ENCODE peak calls at places on chromosome 9, in six cellular contexts. I is foreskin keratinocyte, P is nephron progenitor cell, V is colonic mucosa, G is neural crest cell, T is ovary. L is an unnamed sample.
A peak's percentile ranks its signal among the peaks of the same experiment; 100 is the strongest.

GRCh38 chr9:114282926-114283325 is 40.0 kb upstream of the ORM1 start:
- DNase-seq in G (no peak), P (no peak), T (peak; percentile 38), V (no peak), I (peak; percentile 92), L (peak; percentile 90)

GRCh38 chr9:117546894-117547293 is 132.0 kb upstream of the ASTN2 start:
- DNase-seq in I (no peak), V (peak; percentile 21), G (no peak), T (no peak), P (no peak), L (no peak)

GRCh38 chr9:121699271-121700164 is 48.1 kb downstream of the DAB2IP start:
- DNase-seq in I (no peak), T (peak; percentile 75), G (peak; percentile 40), V (peak; percentile 52), P (peak; percentile 72), L (no peak)

GRCh38 chr9:114280636-114281315 is 42.1 kb upstream of the ORM1 start:
- DNase-seq in G (no peak), T (peak; percentile 20), P (no peak), I (no peak), V (no peak), L (no peak)

GRCh38 chr9:112025886-112026285 is 129.3 kb downstream of the UGCG start:
- DNase-seq in G (no peak), V (no peak), I (no peak), P (no peak), T (no peak), L (no peak)

GRCh38 chr9:114366334-114367128 is 21.3 kb downstream of the AKNA start:
- DNase-seq in I (peak; percentile 47), V (no peak), T (no peak), G (no peak), P (no peak), L (peak; percentile 79)

GRCh38 chr9:126965541-126966428 is 51.2 kb downstream of the RALGPS1 start:
- DNase-seq in V (peak; percentile 42), P (peak; percentile 35), I (no peak), T (peak; percentile 52), G (peak; percentile 39), L (no peak)

GRCh38 chr9:129485140-129485758 is 135.7 kb downstream of the C9orf50 start:
- DNase-seq in I (no peak), V (no peak), T (peak; percentile 54), G (no peak), P (no peak), L (no peak)

GRCh38 chr9:69433426-69433825 is 108.4 kb downstream of the ENTREP1 start:
- DNase-seq in G (no peak), P (no peak), V (no peak), I (peak; percentile 92), T (no peak), L (no peak)

GRCh38 chr9:130780865-130781504 is 54.1 kb upstream of the ABL1 start:
- DNase-seq in T (peak; percentile 79), V (no peak), I (peak; percentile 62), G (no peak), P (no peak), L (peak; percentile 97)

GRCh38 chr9:72524820-72525539 is 3.6 kb downstream of the TMC1 start:
- DNase-seq in I (peak; percentile 99), G (no peak), T (no peak), P (no peak), V (peak; percentile 63), L (peak; percentile 97)

GRCh38 chr9:121885345-121885901 is 207.7 kb downstream of the TTLL11 start:
- DNase-seq in T (no peak), V (no peak), P (no peak), I (no peak), G (no peak), L (peak; percentile 25)

GRCh38 chr9:91867740-91868139 is 82.3 kb downstream of the ROR2 start:
- DNase-seq in T (no peak), V (no peak), P (no peak), G (no peak), I (no peak), L (no peak)

GRCh38 chr9:114308361-114308950 is 14.4 kb upstream of the ORM1 start:
- DNase-seq in T (no peak), P (no peak), V (no peak), G (no peak), I (no peak), L (no peak)

GRCh38 chr9:121844090-121844489 is 192.7 kb downstream of the DAB2IP start:
- DNase-seq in T (no peak), V (no peak), G (no peak), I (no peak), P (no peak), L (no peak)

GRCh38 chr9:88803551-88804288 is 187.5 kb upstream of the S1PR3 start:
- DNase-seq in V (no peak), G (no peak), I (no peak), T (no peak), P (no peak), L (no peak)

GRCh38 chr9:70407081-70407503 is 7.4 kb downstream of the KLF9 start:
- DNase-seq in I (peak; percentile 66), T (no peak), G (no peak), V (no peak), P (no peak), L (peak; percentile 94)

GRCh38 chr9:18362901-18363685 is 110.9 kb upstream of the ADAMTSL1 start:
- DNase-seq in G (no peak), T (no peak), I (no peak), V (peak; percentile 24), P (no peak), L (no peak)

GRCh38 chr9:133509179-133510083 is 15.3 kb downstream of the MYMK start:
- DNase-seq in T (peak; percentile 52), P (peak; percentile 83), V (peak; percentile 46), I (no peak), G (no peak), L (no peak)

GRCh38 chr9:21906878-21907277 is 87.3 kb downstream of the CDKN2A start:
- DNase-seq in G (no peak), I (no peak), V (no peak), P (no peak), T (no peak), L (no peak)

GRCh38 chr9:70484232-70485130 is 70.0 kb upstream of the KLF9 start:
- DNase-seq in V (peak; percentile 57), T (no peak), G (peak; percentile 20), I (peak; percentile 79), P (peak; percentile 12), L (no peak)

GRCh38 chr9:23557691-23558090 is 268.3 kb downstream of the ELAVL2 start:
- DNase-seq in P (no peak), T (no peak), I (peak; percentile 63), V (no peak), G (no peak), L (no peak)

GRCh38 chr9:90024419-90024818 is 419.6 kb downstream of the GADD45G start:
- DNase-seq in G (no peak), P (no peak), T (no peak), V (no peak), I (no peak), L (no peak)

GRCh38 chr9:16825364-16825763 is 45.1 kb downstream of the BNC2 start:
- DNase-seq in I (no peak), T (no peak), P (no peak), G (no peak), V (no peak), L (peak; percentile 33)

GRCh38 chr9:16825971-16826370 is 44.5 kb downstream of the BNC2 start:
- DNase-seq in G (no peak), V (no peak), I (no peak), P (no peak), T (no peak), L (peak; percentile 63)

GRCh38 chr9:16821344-16821743 is 49.1 kb downstream of the BNC2 start:
- DNase-seq in I (no peak), P (no peak), G (no peak), T (no peak), V (no peak), L (no peak)

GRCh38 chr9:16828335-16829281 is 41.9 kb downstream of the BNC2 start:
- DNase-seq in I (peak; percentile 16), G (peak; percentile 46), P (peak; percentile 77), T (peak; percentile 39), V (peak; percentile 21), L (no peak)

DNA sequence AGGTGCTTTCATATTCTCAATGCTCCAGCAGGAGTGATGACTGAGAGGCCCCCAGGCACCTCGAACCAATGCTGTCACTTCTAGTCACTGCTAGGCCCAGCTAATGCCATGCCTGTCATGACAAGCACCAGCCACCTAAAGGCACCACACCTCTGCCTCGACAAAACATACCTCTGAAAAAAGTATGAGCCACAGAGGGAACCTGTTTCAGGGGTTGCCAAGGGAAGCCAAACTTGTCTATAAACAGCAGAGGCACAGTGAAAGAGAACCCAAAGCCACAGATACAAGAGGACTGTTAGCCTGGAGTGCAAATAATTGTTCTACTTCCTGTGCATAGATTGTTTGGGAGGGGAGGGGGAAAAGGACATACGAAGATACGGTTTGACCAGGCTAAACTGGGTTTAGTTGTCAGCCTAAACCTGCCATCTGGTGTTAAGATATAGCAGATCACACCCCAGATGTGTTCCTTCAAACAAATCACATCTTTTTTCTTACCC is 45.9 kb downstream of the BNC2 start:
- DNase-seq in G (no peak), I (peak; percentile 92), V (no peak), T (no peak), P (no peak), L (peak; percentile 33)
- TF ChIP-seq CTCF in G (peak; percentile 23), I (peak; percentile 37), V (no peak), T (no peak), P (no peak), L (no peak)

GRCh38 chr9:7316967-7317366 is 482.6 kb downstream of the DMAC1 start:
- DNase-seq in G (no peak), I (no peak), P (no peak), V (no peak), T (no peak), L (no peak)
- TF ChIP-seq CTCF in G (no peak), I (no peak), P (no peak), V (no peak), T (no peak), L (no peak)

DNA sequence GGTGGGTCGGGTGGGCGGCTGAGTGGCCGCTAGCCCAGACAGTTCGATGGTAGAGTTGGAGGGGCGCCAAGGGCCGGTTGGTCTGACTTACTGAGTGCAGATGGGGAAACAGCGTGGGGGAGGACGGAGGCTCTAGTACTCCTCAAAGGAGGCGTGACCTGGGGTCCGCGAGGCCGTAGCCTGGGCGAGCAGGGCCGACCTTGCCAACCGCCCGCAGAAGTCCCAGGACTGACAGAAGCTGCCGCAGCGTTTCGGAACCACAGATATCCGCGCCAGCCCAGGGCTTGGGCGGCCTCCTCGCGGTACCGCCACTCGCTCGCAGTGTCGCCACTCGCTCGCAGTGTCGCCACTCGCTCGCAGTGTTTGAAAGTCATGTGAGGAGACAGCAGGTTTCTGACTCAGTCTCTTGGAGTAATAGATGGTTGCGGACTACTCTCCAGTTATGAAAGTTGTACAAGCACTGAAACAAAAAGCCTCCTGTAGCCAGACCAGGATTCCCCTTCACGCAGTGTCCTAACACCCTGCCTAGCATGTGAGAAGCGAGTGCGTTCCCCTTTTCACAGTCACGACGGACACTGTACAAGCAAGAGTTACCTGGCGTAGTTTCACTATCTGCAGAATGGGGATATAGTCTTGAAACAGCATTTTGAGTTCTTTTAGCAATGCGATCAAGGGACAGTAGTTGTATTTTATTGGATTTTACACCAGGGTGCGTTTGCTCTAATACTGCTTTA is 674 bp downstream of the TMEM38B start:
- DNase-seq in I (peak; percentile 50), T (peak; percentile 75), G (no peak), V (peak; percentile 73), P (peak; percentile 61), L (no peak)
- TF ChIP-seq CTCF in I (no peak), T (no peak), G (no peak), V (no peak), P (no peak), L (no peak)

DNA sequence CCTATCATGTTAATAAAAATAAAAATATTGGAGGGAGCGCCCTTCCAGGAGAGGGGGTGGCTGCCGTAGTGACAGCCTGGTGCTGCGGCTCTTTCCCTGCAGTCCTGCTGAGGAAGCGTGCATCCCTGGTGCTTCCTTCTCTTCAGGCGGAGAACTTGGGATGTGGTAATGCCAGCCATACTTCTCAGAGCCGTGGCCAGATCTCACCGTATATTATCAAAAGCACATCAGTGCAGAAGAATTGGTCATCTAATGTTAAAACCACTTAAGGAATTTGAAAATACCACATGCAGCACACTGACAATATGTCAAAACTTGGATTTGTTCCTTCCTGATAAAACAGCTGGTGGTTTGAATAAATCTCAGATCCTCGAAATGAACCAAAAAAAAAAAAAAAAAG is 17.7 kb downstream of the C9orf40 start:
- DNase-seq in I (no peak), P (no peak), T (no peak), G (no peak), V (no peak), L (no peak)
- TF ChIP-seq CTCF in I (no peak), P (no peak), T (no peak), G (no peak), V (no peak), L (no peak)